ENCODE peak calls at places on chromosome 1, in seven cellular contexts. W, A, J, K, F, O and Q are unnamed samples.

GRCh38 chr1:203596673-203597072 is 30.0 kb upstream of the ATP2B4 start:
- DNase-seq in A (no peak), F (no peak), W (no peak), J (no peak), K (no peak), O (no peak), Q (no peak)

GRCh38 chr1:163410073-163410522 is 88.3 kb downstream of the NUF2 start:
- DNase-seq in F (peak; percentile 19), W (no peak), K (no peak), A (peak; percentile 49), J (no peak), O (peak; percentile 65), Q (no peak)

GRCh38 chr1:181989521-181989920 is 72.0 kb downstream of the ZNF648 start:
- DNase-seq in J (no peak), K (no peak), O (no peak), W (no peak), F (no peak), A (no peak), Q (no peak)

GRCh38 chr1:119582801-119583200 is 65.3 kb downstream of the ZNF697 start:
- DNase-seq in K (no peak), A (peak; percentile 34), O (peak; percentile 15), J (no peak), F (peak; percentile 54), W (peak; percentile 63), Q (no peak)

GRCh38 chr1:89633745-89634625 is 1.1 kb downstream of the LRRC8C start:
- DNase-seq in F (no peak), K (no peak), A (peak; percentile 10), W (no peak), J (no peak), O (no peak), Q (no peak)

GRCh38 chr1:33390550-33390949 is 40.3 kb downstream of the PHC2 start:
- DNase-seq in O (no peak), A (no peak), F (no peak), W (no peak), J (no peak), K (no peak), Q (no peak)

GRCh38 chr1:231190456-231190855 is 28.6 kb downstream of the TRIM67 start:
- DNase-seq in K (no peak), W (no peak), O (no peak), A (no peak), J (no peak), F (no peak), Q (no peak)

GRCh38 chr1:244653439-244654283 is 735 bp downstream of the DESI2 start:
- DNase-seq in J (no peak), F (no peak), K (peak; percentile 76), W (no peak), O (no peak), A (peak; percentile 21), Q (no peak)

GRCh38 chr1:59926381-59927243 is at the start of gene CYP2J2:
- DNase-seq in K (no peak), W (peak; percentile 57), A (peak; percentile 79), O (no peak), F (peak; percentile 33), J (no peak), Q (no peak)

GRCh38 chr1:239858058-239858457 is 233.6 kb upstream of the FMN2 start:
- DNase-seq in O (no peak), W (no peak), A (no peak), J (no peak), F (no peak), K (no peak), Q (no peak)

GRCh38 chr1:47696911-47697441 is 259.1 kb downstream of the FOXD2 start:
- DNase-seq in K (peak; percentile 21), J (no peak), O (no peak), F (no peak), A (peak; percentile 39), W (peak; percentile 90), Q (no peak)

GRCh38 chr1:221878134-221878533 is 136.2 kb upstream of the DUSP10 start:
- DNase-seq in W (no peak), K (no peak), O (no peak), A (no peak), J (peak; percentile 9), F (no peak), Q (no peak)

GRCh38 chr1:167482184-167482583 is 36.1 kb downstream of the CD247 start:
- DNase-seq in A (no peak), J (no peak), O (no peak), K (peak; percentile 44), F (no peak), W (peak; percentile 26), Q (no peak)

GRCh38 chr1:91608876-91609275 is 108.2 kb downstream of the CDC7 start:
- DNase-seq in J (no peak), A (no peak), F (no peak), O (no peak), W (no peak), K (no peak), Q (no peak)

GRCh38 chr1:27487927-27488522 is 1.9 kb downstream of the WASF2 start:
- DNase-seq in K (no peak), W (no peak), F (no peak), J (no peak), A (no peak), O (no peak), Q (no peak)

GRCh38 chr1:222935239-222935900 is 120.5 kb downstream of the DISP1 start:
- DNase-seq in W (no peak), K (no peak), A (no peak), O (no peak), J (no peak), F (no peak), Q (no peak)

GRCh38 chr1:109914587-109915240 is 4.1 kb downstream of the CSF1 start:
- DNase-seq in K (no peak), J (no peak), F (no peak), W (no peak), O (no peak), A (no peak), Q (no peak)

GRCh38 chr1:178238722-178239510 is 145.0 kb downstream of the RASAL2 start:
- DNase-seq in J (no peak), A (no peak), F (no peak), O (no peak), K (no peak), W (no peak), Q (no peak)

GRCh38 chr1:243701872-243702271 is 148.2 kb downstream of the AKT3 start:
- DNase-seq in F (no peak), A (no peak), K (no peak), W (no peak), O (no peak), J (no peak), Q (no peak)

GRCh38 chr1:240014051-240014450 is 77.6 kb upstream of the FMN2 start:
- DNase-seq in J (no peak), A (no peak), F (no peak), K (no peak), W (no peak), O (no peak), Q (no peak)

GRCh38 chr1:35930593-35931423 is at the start of gene AGO3:
- DNase-seq in J (peak; percentile 79), A (peak; percentile 84), O (peak; percentile 53), F (peak; percentile 78), W (peak; percentile 89), K (peak; percentile 92), Q (peak; percentile 83)
- TF ChIP-seq POLR2AphosphoS5 in J (peak; percentile 83), A (peak; percentile 83), O (peak; percentile 90), F (no peak), W (peak; percentile 53), K (peak; percentile 70), Q (peak; percentile 75)

GRCh38 chr1:229124471-229125198 is 146.3 kb upstream of the RAB4A start:
- DNase-seq in A (peak; percentile 22), F (no peak), K (peak; percentile 48), O (no peak), J (no peak), W (no peak), Q (no peak)
- TF ChIP-seq POLR2A in A (no peak), F (no peak), K (no peak), O (no peak), J (no peak), W (no peak), Q (no peak)

GRCh38 chr1:115089443-115090340 is at the start of gene TSPAN2:
- DNase-seq in O (peak; percentile 91), A (peak; percentile 78), J (no peak), K (peak; percentile 98), F (peak; percentile 73), W (peak; percentile 75), Q (peak; percentile 32)
- TF ChIP-seq POLR2AphosphoS5 in O (peak; percentile 66), A (peak; percentile 64), J (no peak), K (peak; percentile 85), F (peak; percentile 38), W (no peak), Q (no peak)

DNA sequence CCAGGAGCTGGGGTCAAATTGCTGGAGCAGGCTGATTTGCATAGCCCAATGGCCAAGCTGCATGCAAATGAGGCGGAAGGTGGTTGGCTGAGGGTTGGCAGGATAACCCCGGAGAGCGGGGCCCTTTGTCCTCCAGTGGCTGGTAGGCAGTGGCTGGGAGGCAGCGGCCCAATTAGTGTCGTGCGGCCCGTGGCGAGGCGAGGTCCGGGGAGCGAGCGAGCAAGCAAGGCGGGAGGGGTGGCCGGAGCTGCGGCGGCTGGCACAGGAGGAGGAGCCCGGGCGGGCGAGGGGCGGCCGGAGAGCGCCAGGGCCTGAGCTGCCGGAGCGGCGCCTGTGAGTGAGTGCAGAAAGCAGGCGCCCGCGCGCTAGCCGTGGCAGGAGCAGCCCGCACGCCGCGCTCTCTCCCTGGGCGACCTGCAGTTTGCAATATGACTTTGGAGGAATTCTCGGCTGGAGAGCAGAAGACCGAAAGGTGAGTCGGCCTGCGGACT is at the start of gene GADD45A:
- DNase-seq in F (peak; percentile 99), A (peak; percentile 99), K (peak; percentile 99), O (peak; percentile 97), J (peak; percentile 84), W (peak; percentile 99), Q (peak; percentile 90)
- TF ChIP-seq POLR2A in F (peak; percentile 100), A (peak; percentile 99), K (peak; percentile 87), O (peak; percentile 98), J (peak; percentile 100), W (peak; percentile 99), Q (peak; percentile 99)

GRCh38 chr1:28955930-28956552 is 41.7 kb downstream of the EPB41 start:
- DNase-seq in O (no peak), K (no peak), W (no peak), A (no peak), J (no peak), F (no peak), Q (no peak)
- TF ChIP-seq POLR2AphosphoS5 in O (no peak), K (no peak), W (no peak), A (no peak), J (no peak), F (no peak), Q (no peak)

GRCh38 chr1:19960621-19961020 is 18.8 kb downstream of the PLA2G2A start:
- DNase-seq in A (no peak), K (no peak), W (no peak), J (no peak), O (no peak), F (no peak), Q (no peak)

GRCh38 chr1:19957779-19958178 is 21.6 kb downstream of the PLA2G2A start:
- DNase-seq in J (no peak), A (no peak), F (no peak), W (no peak), O (no peak), K (no peak), Q (no peak)

GRCh38 chr1:19954059-19954458 is 25.4 kb downstream of the PLA2G2A start:
- DNase-seq in J (no peak), K (no peak), O (no peak), F (no peak), W (no peak), A (no peak), Q (no peak)

GRCh38 chr1:19955529-19956170 is 23.8 kb downstream of the PLA2G2A start:
- DNase-seq in F (no peak), A (no peak), K (no peak), W (no peak), J (no peak), O (no peak), Q (no peak)
- TF ChIP-seq POLR2A in F (no peak), A (no peak), K (no peak), W (no peak), J (no peak), O (no peak), Q (no peak)